ENCODE peak calls at places on chromosomes 1 and 21, in eight cellular contexts. J is posterior vena cava; H is T1000; R is RCC 7860; Z is stimulated activated CD4-positive, alpha-beta T cell treated with anti-CD3 and anti-CD28 coated beads, Interleukin-2, amount 100 ng/mL, for 48 hours; M is tibial artery; K is activated CD8-positive, alpha-beta T cell treated with anti-CD3 and anti-CD28 coated beads for 36 hours; N is ureter. S is an unnamed sample.

GRCh38 chr21:15084668-15085067 is 19.9 kb upstream of the NRIP1 start:
- DNase-seq in J (no peak), N (no peak), H (no peak), K (no peak), Z (no peak), M (no peak), R (no peak), S (no peak)

GRCh38 chr1:186474208-186474607 is 13.3 kb upstream of the PDC start:
- DNase-seq in Z (no peak), M (no peak), J (no peak), R (no peak), N (no peak), K (no peak), H (no peak), S (no peak)

GRCh38 chr1:27504588-27505419 is 14.8 kb upstream of the WASF2 start:
- DNase-seq in J (peak), K (no peak), Z (no peak), N (peak), H (no peak), R (no peak), M (peak), S (peak)

GRCh38 chr1:224503161-224504118 is 68.8 kb upstream of the WDR26 start:
- DNase-seq in N (peak), R (peak), J (peak), M (peak), K (peak), H (peak), Z (no peak), S (peak)

GRCh38 chr1:201016211-201016651 is 7.3 kb downstream of the KIF21B start:
- DNase-seq in M (no peak), R (no peak), H (no peak), K (no peak), N (no peak), Z (no peak), J (no peak), S (no peak)

GRCh38 chr1:27589441-27589840 is 14.5 kb downstream of the AHDC1 start:
- DNase-seq in N (no peak), K (no peak), H (no peak), Z (no peak), M (no peak), J (no peak), R (no peak), S (no peak)

GRCh38 chr1:233732206-233732605 is 118.3 kb downstream of the KCNK1 start:
- DNase-seq in J (no peak), R (no peak), K (no peak), N (no peak), M (no peak), H (no peak), Z (no peak), S (no peak)

GRCh38 chr1:24822887-24823286 is 77.6 kb downstream of the CLIC4 start:
- DNase-seq in Z (no peak), K (no peak), H (no peak), N (no peak), M (no peak), J (no peak), R (no peak), S (no peak)

GRCh38 chr1:32966900-32967299 is 2.3 kb upstream of the RNF19B start:
- DNase-seq in N (no peak), J (no peak), R (no peak), K (no peak), M (no peak), Z (no peak), H (no peak), S (no peak)

GRCh38 chr1:201385299-201385891 is 7.9 kb upstream of the TNNT2 start:
- DNase-seq in Z (peak), H (no peak), N (peak), J (no peak), M (no peak), K (peak), R (peak), S (no peak)

GRCh38 chr1:153880962-153881361 is 41.8 kb downstream of the GATAD2B start:
- DNase-seq in Z (no peak), H (peak), J (peak), K (peak), N (peak), R (peak), M (peak), S (peak)

GRCh38 chr21:43925609-43926008 is 60.6 kb downstream of the AGPAT3 start:
- DNase-seq in R (no peak), M (no peak), Z (no peak), N (no peak), K (no peak), H (no peak), J (no peak), S (no peak)

GRCh38 chr1:3541930-3542329 is 69.4 kb downstream of the MEGF6 start:
- DNase-seq in R (no peak), J (no peak), K (no peak), Z (no peak), M (no peak), N (no peak), H (no peak), S (no peak)

GRCh38 chr21:23963454-23963853 is 1643.8 kb downstream of the MRPL39 start:
- DNase-seq in J (no peak), Z (no peak), M (no peak), R (no peak), K (no peak), N (no peak), H (no peak), S (no peak)

GRCh38 chr1:29324771-29325351 is 88.5 kb downstream of the PTPRU start:
- DNase-seq in R (no peak), N (no peak), H (no peak), M (peak), J (no peak), Z (no peak), K (peak), S (no peak)

GRCh38 chr1:96362623-96363022 is 359.0 kb upstream of the PTBP2 start:
- DNase-seq in R (peak), M (no peak), Z (no peak), N (no peak), J (no peak), H (peak), K (peak), S (no peak)

GRCh38 chr1:155000725-155001437 is 1.7 kb upstream of the ZBTB7B start:
- DNase-seq in R (peak), M (peak), H (peak), N (peak), K (peak), Z (peak), J (peak), S (peak)

GRCh38 chr1:196309386-196309785 is 298.9 kb downstream of the KCNT2 start:
- DNase-seq in R (peak), M (no peak), N (no peak), K (no peak), J (no peak), H (no peak), Z (no peak), S (no peak)

GRCh38 chr1:183214021-183214970 is 28.2 kb downstream of the LAMC2 start:
- DNase-seq in R (no peak), J (no peak), Z (no peak), M (no peak), H (no peak), K (no peak), N (no peak), S (no peak)

GRCh38 chr1:68221971-68222355 is 10.4 kb downstream of the WLS start:
- DNase-seq in J (no peak), N (no peak), Z (no peak), K (no peak), R (no peak), M (no peak), H (no peak), S (no peak)

GRCh38 chr1:235864469-235864868 is 2.2 kb downstream of the LYST start:
- DNase-seq in Z (no peak), R (no peak), J (no peak), K (no peak), M (no peak), H (no peak), N (no peak), S (no peak)

GRCh38 chr21:38789275-38789674 is 16.5 kb upstream of the ETS2 start:
- DNase-seq in R (no peak), K (no peak), M (no peak), Z (no peak), J (no peak), H (no peak), N (no peak), S (no peak)

GRCh38 chr1:190177555-190177954 is 300.1 kb downstream of the BRINP3 start:
- DNase-seq in R (no peak), N (no peak), J (no peak), K (no peak), H (no peak), Z (no peak), M (no peak), S (no peak)

GRCh38 chr1:19643602-19644419 is at the start of gene NBL1:
- DNase-seq in Z (peak), R (no peak), K (peak), J (peak), N (peak), M (peak), H (peak), S (no peak)

GRCh38 chr1:8031176-8031785 is 5.2 kb upstream of the ERRFI1 start:
- DNase-seq in N (no peak), K (peak), Z (no peak), J (no peak), R (peak), M (no peak), H (no peak), S (no peak)

GRCh38 chr1:109806733-109807397 is 43.1 kb upstream of the EPS8L3 start:
- DNase-seq in R (no peak), Z (no peak), J (peak), N (no peak), K (no peak), M (peak), H (no peak), S (no peak)

S was measured in osteocyte.